ENCODE peak calls at places on chromosomes 1 and 21, in six cellular contexts. U is fibroblast of mammary gland, K is OCI-LY7, A is cardiac fibroblast, V is fibroblast of the aortic adventitia, J is prostate gland. B is an unnamed sample.

GRCh38 chr1:13781907-13782633 is 82.1 kb downstream of the PRDM2 start:
- DNase-seq in J (no peak), V (peak), A (peak), U (peak), K (no peak), B (peak)

GRCh38 chr21:45224189-45224938 is 63.3 kb downstream of the POFUT2 start:
- DNase-seq in K (no peak), A (no peak), U (no peak), J (no peak), V (peak), B (no peak)

GRCh38 chr1:39328110-39328509 is 123.6 kb downstream of the MACF1 start:
- DNase-seq in V (no peak), K (no peak), U (no peak), A (no peak), J (no peak), B (no peak)

GRCh38 chr1:113652773-113653172 is 106.5 kb downstream of the PHTF1 start:
- DNase-seq in U (peak), K (no peak), V (no peak), J (no peak), A (no peak), B (peak)

GRCh38 chr1:6248798-6249731 is 5.1 kb downstream of the HES3 start:
- DNase-seq in A (no peak), U (peak), K (no peak), V (no peak), J (no peak), B (no peak)

GRCh38 chr21:26130249-26130896 is 40.2 kb downstream of the APP start:
- DNase-seq in A (peak), J (no peak), V (peak), U (peak), K (no peak), B (peak)

GRCh38 chr1:68725353-68725752 is 228.5 kb upstream of the DEPDC1 start:
- DNase-seq in J (no peak), A (peak), K (no peak), V (no peak), U (no peak), B (peak)

GRCh38 chr1:23593556-23594148 is 34.4 kb upstream of the ID3 start:
- DNase-seq in V (no peak), U (no peak), K (peak), A (no peak), J (peak), B (no peak)

GRCh38 chr1:67227196-67227595 is 60.9 kb downstream of the IL23R start:
- DNase-seq in K (no peak), U (peak), A (peak), V (peak), J (no peak), B (no peak)

GRCh38 chr1:233406994-233407631 is 79.6 kb downstream of the MAP3K21 start:
- DNase-seq in A (no peak), K (no peak), V (no peak), U (no peak), J (no peak), B (no peak)

GRCh38 chr1:150841626-150842025 is 33.6 kb upstream of the CTSK start:
- DNase-seq in K (no peak), A (no peak), J (no peak), V (no peak), U (no peak), B (no peak)

GRCh38 chr1:228015276-228016180 is 8.7 kb downstream of the WNT3A start:
- DNase-seq in V (peak), K (no peak), U (peak), A (peak), J (no peak), B (peak)

GRCh38 chr1:119318466-119319309 is 49.9 kb upstream of the HAO2 start:
- DNase-seq in K (no peak), V (no peak), U (no peak), J (no peak), A (no peak), B (no peak)

GRCh38 chr1:200896571-200897187 is 2.0 kb downstream of the INAVA start:
- DNase-seq in A (no peak), U (peak), K (no peak), J (peak), V (peak), B (peak)
- H3K4me3 ChIP-seq in A (no peak), U (no peak), K (no peak), J (peak), V (no peak), B (no peak)

DNA sequence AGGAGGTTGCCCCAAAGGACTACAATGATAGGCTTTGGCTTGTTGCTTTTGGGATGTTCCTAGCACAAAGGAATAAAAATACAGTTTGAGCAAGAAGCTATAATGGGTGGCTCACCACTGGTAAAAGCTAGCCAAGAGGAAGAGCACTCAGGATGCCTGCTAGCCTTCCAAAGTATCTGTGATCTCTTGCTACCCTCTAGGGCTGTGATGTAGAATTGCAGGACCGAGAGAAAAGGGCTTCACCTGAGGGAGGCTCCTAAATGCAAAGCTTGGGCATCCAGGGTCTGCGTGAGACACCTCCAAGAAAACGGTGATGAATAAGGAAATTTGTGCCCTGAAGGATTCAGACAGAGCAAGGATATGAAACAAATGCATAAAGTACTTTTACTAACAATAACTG is 17.7 kb downstream of the IVL start:
- DNase-seq in J (no peak), A (no peak), V (peak), U (peak), K (peak), B (no peak)
- TF ChIP-seq CTCF in J (peak), A (no peak), V (peak), U (peak), K (peak), B (peak)

GRCh38 chr1:58780586-58781452 is 3.0 kb downstream of the JUN start:
- DNase-seq in A (peak), V (peak), J (peak), K (no peak), U (no peak), B (peak)
- H3K4me3 ChIP-seq in A (peak), V (peak), J (peak), K (no peak), U (peak), B (peak)

GRCh38 chr1:58250587-58250948 is 296.0 kb downstream of the OMA1 start:
- DNase-seq in J (no peak), V (no peak), K (no peak), U (no peak), A (no peak), B (no peak)
- TF ChIP-seq CTCF in J (no peak), V (no peak), K (no peak), U (no peak), A (no peak), B (no peak)

DNA sequence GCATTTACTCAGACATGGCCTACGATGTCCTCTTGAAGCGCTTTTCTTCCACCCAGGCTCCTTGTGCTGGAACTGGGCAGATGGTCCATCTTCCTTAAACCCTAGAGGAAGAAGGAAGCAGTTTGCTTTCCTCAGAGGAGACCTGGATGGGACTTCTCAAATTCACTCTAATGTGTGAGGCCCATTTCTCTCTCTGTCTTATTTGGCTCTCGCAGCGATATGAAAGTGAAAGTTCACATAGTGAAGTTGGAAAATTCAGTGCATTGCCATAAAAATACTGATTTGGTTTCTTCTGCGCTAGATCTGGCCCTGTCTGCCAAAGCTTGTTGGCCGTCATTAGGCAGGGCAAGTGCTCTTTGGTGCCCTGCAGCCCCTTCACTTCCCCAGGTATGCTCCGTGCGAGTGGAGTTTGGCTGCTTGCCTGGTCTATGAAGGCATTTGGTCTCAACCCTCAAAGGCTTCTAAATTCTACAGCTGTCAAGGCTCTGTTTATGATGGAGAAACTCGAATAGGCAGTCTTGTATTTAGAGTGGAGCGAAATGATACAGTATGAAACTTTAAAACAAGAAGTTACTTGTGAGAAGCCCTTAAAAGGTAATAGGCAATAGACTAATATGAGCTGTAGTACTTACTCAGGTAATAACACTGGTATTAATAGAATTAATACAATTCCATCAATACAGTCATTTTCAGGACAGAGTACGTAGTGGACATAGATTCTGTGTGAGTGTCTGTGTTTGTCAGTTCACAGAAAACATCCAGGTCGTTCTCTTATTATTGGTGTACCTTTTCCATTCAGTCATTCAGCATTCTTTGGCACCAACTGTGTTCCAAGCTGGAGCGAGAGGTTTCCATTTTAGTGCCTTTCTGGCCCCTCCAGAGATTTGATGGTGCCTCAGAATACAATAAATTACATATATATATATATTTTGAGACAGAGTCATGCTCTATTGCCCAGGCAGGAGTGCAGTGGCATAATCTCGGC is 20.5 kb downstream of the SZRD1 start:
- DNase-seq in K (no peak), U (no peak), V (peak), J (no peak), A (peak), B (peak)
- H3K4me3 ChIP-seq in K (no peak), U (no peak), V (peak), J (peak), A (peak), B (peak)

DNA sequence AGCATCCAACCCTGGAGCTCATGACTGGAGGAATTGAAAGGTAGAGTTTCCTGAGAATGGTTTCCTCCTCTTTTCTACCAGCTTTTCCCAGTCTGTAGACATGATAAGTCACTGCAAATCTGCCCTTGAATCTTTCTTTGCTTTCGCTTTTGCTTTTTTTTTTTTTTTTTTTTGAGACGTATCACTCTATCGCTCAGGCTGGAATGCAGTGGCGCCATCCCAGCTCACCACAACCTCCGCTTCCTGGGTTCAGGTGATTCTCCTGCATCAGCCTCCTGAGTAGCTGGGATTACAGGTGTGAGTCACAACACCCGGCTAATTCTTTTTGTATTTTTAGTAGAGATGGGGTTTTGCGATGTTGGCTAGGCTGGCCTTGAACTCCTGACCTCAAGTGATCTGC is 1.7 kb upstream of the LCA5L start:
- DNase-seq in K (no peak), U (no peak), A (no peak), J (no peak), V (no peak), B (no peak)
- TF ChIP-seq CTCF in K (no peak), U (no peak), A (no peak), J (no peak), V (no peak), B (no peak)